ENCODE peak calls at places on chromosomes 4 and X, in ten cellular contexts. K, A, G, N, Z, I, T, P, C and O are unnamed samples.

GRCh38 chr4:182555997-182556418 is 312.8 kb downstream of the TENM3 start:
- DNase-seq in K (no peak), A (peak; percentile 54), G (no peak), N (no peak), Z (peak; percentile 47), I (no peak), T (no peak), P (peak; percentile 67), C (peak; percentile 40), O (no peak)

GRCh38 chr4:29983890-29984289 is 736.3 kb upstream of the PCDH7 start:
- DNase-seq in K (no peak), A (no peak), G (no peak), N (no peak), Z (no peak), I (no peak), T (no peak), P (no peak), C (no peak), O (no peak)

GRCh38 chr4:174317531-174317930 is 33.8 kb downstream of the CEP44 start:
- DNase-seq in K (no peak), A (no peak), G (no peak), N (no peak), Z (no peak), I (no peak), T (no peak), P (peak; percentile 35), C (no peak), O (no peak)

GRCh38 chrX:4844376-4844775 is 1130.9 kb upstream of the PRKX start:
- DNase-seq in K (no peak), A (no peak), G (no peak), N (no peak), Z (no peak), I (no peak), T (no peak), P (no peak), C (no peak), O (no peak)

GRCh38 chrX:153933751-153934472 is 925 bp downstream of the NAA10 start:
- DNase-seq in K (no peak), A (peak; percentile 41), G (no peak), N (no peak), Z (no peak), I (no peak), T (no peak), P (no peak), C (peak; percentile 59), O (no peak)

GRCh38 chr4:143384381-143384994 is 47.8 kb downstream of the GAB1 start:
- DNase-seq in K (no peak), A (peak; percentile 22), G (no peak), N (no peak), Z (no peak), I (no peak), T (no peak), P (no peak), C (peak; percentile 36), O (no peak)

GRCh38 chr4:140971077-140971792 is 162.0 kb downstream of the RNF150 start:
- DNase-seq in K (no peak), A (no peak), G (no peak), N (no peak), Z (peak; percentile 43), I (no peak), T (no peak), P (no peak), C (no peak), O (no peak)

GRCh38 chr4:101184668-101185067 is 162.7 kb downstream of the PPP3CA start:
- DNase-seq in K (no peak), A (no peak), G (no peak), N (no peak), Z (no peak), I (no peak), T (no peak), P (no peak), C (no peak), O (no peak)

GRCh38 chrX:110341189-110342035 is 17.2 kb upstream of the RTL9 start:
- DNase-seq in K (no peak), A (peak; percentile 83), G (no peak), N (no peak), Z (no peak), I (no peak), T (no peak), P (no peak), C (peak; percentile 6), O (no peak)

GRCh38 chrX:121504148-121504547 is 456.7 kb downstream of the GLUD2 start:
- DNase-seq in K (no peak), A (no peak), G (no peak), N (no peak), Z (no peak), I (no peak), T (no peak), P (no peak), C (no peak), O (no peak)

GRCh38 chrX:115949900-115950822 is 220.4 kb upstream of the AGTR2 start:
- DNase-seq in K (no peak), A (no peak), G (no peak), N (no peak), Z (peak; percentile 69), I (no peak), T (no peak), P (no peak), C (no peak), O (peak; percentile 5)

GRCh38 chr4:79862842-79863241 is 210.2 kb downstream of the ANTXR2 start:
- DNase-seq in K (no peak), A (no peak), G (no peak), N (no peak), Z (no peak), I (no peak), T (no peak), P (no peak), C (no peak), O (no peak)

GRCh38 chr4:171017596-171017995 is 795.6 kb upstream of the GALNTL6 start:
- DNase-seq in K (no peak), A (no peak), G (no peak), N (no peak), Z (no peak), I (no peak), T (no peak), P (no peak), C (no peak), O (no peak)

GRCh38 chrX:24982306-24982965 is 33.3 kb downstream of the ARX start:
- DNase-seq in K (no peak), A (no peak), G (no peak), N (no peak), Z (no peak), I (no peak), T (no peak), P (no peak), C (no peak), O (no peak)

GRCh38 chrX:20221902-20222301 is 44.8 kb downstream of the RPS6KA3 start:
- DNase-seq in K (no peak), A (no peak), G (no peak), N (no peak), Z (no peak), I (no peak), T (no peak), P (no peak), C (no peak), O (no peak)

GRCh38 chr4:633976-634598 is 8.7 kb downstream of the PDE6B start:
- DNase-seq in K (no peak), A (no peak), G (no peak), N (no peak), Z (peak; percentile 28), I (no peak), T (no peak), P (no peak), C (no peak), O (no peak)

GRCh38 chr4:155403886-155404285 is 27.1 kb upstream of the MAP9 start:
- DNase-seq in K (no peak), A (peak; percentile 47), G (no peak), N (no peak), Z (no peak), I (no peak), T (no peak), P (no peak), C (peak; percentile 25), O (peak; percentile 31)

GRCh38 chrX:103918050-103918449 is 44.4 kb upstream of the TMSB15B start:
- DNase-seq in K (peak; percentile 26), A (peak; percentile 47), G (no peak), N (no peak), Z (peak; percentile 87), I (no peak), T (peak; percentile 32), P (peak; percentile 20), C (peak; percentile 53), O (peak; percentile 29)

GRCh38 chrX:70426286-70427278 is 3.5 kb downstream of the GDPD2 start:
- DNase-seq in K (no peak), A (no peak), G (no peak), N (no peak), Z (no peak), I (no peak), T (no peak), P (no peak), C (no peak), O (no peak)

GRCh38 chrX:41828821-41829220 is 94.5 kb downstream of the CASK start:
- DNase-seq in K (no peak), A (peak; percentile 13), G (no peak), N (no peak), Z (no peak), I (no peak), T (no peak), P (no peak), C (no peak), O (no peak)

GRCh38 chr4:53573696-53574095 is 17.6 kb downstream of the LNX1 start:
- DNase-seq in K (no peak), A (no peak), G (no peak), N (no peak), Z (no peak), I (no peak), T (no peak), P (no peak), C (no peak), O (no peak)

GRCh38 chr4:151087467-151087866 is 12.0 kb upstream of the RPS3A start:
- DNase-seq in K (no peak), A (no peak), G (no peak), N (no peak), Z (peak; percentile 36), I (no peak), T (no peak), P (no peak), C (no peak), O (no peak)

GRCh38 chr4:111633663-111634266 is 511.5 kb upstream of the FAM241A start:
- DNase-seq in K (no peak), A (no peak), G (no peak), N (no peak), Z (no peak), I (no peak), T (no peak), P (no peak), C (no peak), O (no peak)

GRCh38 chrX:47849776-47850175 is 13.1 kb downstream of the ZNF81 start:
- DNase-seq in K (no peak), A (no peak), G (no peak), N (no peak), Z (no peak), I (no peak), T (no peak), P (no peak), C (no peak), O (peak; percentile 85)